ENCODE peak calls at places on chromosomes 1 and 21, in seven cellular contexts. T, M, U, K, A, W and G are unnamed samples.

GRCh38 chr1:115429242-115429641 is 91.2 kb upstream of the NGF start:
- DNase-seq in T (no peak), M (peak; percentile 8), U (no peak), K (no peak), A (no peak), W (no peak), G (no peak)

GRCh38 chr1:201721131-201722049 is 107.6 kb upstream of the IPO9 start:
- DNase-seq in T (no peak), M (no peak), U (no peak), K (no peak), A (no peak), W (no peak), G (no peak)

GRCh38 chr1:161250829-161251228 is 7.7 kb upstream of the PCP4L1 start:
- DNase-seq in T (no peak), M (no peak), U (no peak), K (no peak), A (no peak), W (no peak), G (no peak)

GRCh38 chr1:111496398-111496797 is 7.0 kb downstream of the ADORA3 start:
- DNase-seq in T (no peak), M (no peak), U (no peak), K (no peak), A (no peak), W (no peak), G (no peak)

GRCh38 chr21:45341261-45341660 is 53.6 kb upstream of the POFUT2 start:
- DNase-seq in T (no peak), M (no peak), U (no peak), K (no peak), A (no peak), W (no peak), G (no peak)

GRCh38 chr1:196651637-196652215 is at the start of gene CFH:
- DNase-seq in T (no peak), M (no peak), U (peak; percentile 70), K (no peak), A (no peak), W (no peak), G (no peak)

GRCh38 chr1:87335175-87335992 is 6.7 kb downstream of the LMO4 start:
- DNase-seq in T (peak; percentile 9), M (no peak), U (peak; percentile 77), K (peak; percentile 84), A (no peak), W (no peak), G (peak; percentile 39)

GRCh38 chr1:239912471-239912870 is 179.2 kb upstream of the FMN2 start:
- DNase-seq in T (no peak), M (no peak), U (no peak), K (no peak), A (no peak), W (no peak), G (no peak)

GRCh38 chr1:56070601-56071000 is 508.8 kb downstream of the PLPP3 start:
- DNase-seq in T (no peak), M (no peak), U (no peak), K (no peak), A (no peak), W (no peak), G (no peak)

GRCh38 chr1:14184346-14184963 is 414.0 kb upstream of the KAZN start:
- DNase-seq in T (no peak), M (no peak), U (no peak), K (no peak), A (no peak), W (no peak), G (no peak)

DNA sequence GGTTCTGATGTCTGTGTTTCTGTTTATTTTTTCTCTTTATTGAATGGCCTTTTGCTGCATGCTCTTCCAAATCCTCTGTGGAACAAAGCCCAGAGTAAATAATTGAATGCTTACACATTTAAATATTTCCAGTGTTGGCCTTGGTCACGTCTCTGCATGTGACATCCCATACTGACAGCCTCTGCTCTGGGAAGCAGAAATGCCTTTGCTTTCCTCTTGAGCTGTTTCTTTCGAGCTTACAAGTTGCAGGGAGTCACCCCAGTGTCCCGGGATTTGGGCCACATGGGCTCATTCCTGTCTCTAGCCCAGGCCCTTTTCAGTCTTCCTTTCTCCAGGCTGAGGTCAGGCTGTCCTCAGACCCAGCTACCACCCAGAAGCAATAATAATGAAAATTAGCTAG is 267.9 kb downstream of the PTPRU start:
- DNase-seq in T (no peak), M (no peak), U (no peak), K (no peak), A (no peak), W (no peak), G (no peak)
- TF ChIP-seq JUND in T (no peak), M (no peak), U (no peak), K (no peak), A (no peak), W (no peak), G (no peak)

GRCh38 chr1:160206421-160207117 is 1.4 kb downstream of the PEA15 start:
- DNase-seq in T (no peak), M (no peak), U (peak; percentile 35), K (peak; percentile 44), A (no peak), W (no peak), G (peak; percentile 33)
- TF ChIP-seq JUND in T (no peak), M (no peak), U (no peak), K (peak; percentile 80), A (no peak), W (peak; percentile 75), G (no peak)

GRCh38 chr1:121516279-121516967 is 331.6 kb downstream of the SRGAP2C start:
- DNase-seq in T (no peak), M (no peak), U (no peak), K (no peak), A (no peak), W (no peak), G (no peak)
- TF ChIP-seq JUND in T (no peak), M (no peak), U (no peak), K (no peak), A (no peak), W (no peak), G (no peak)

GRCh38 chr1:223700942-223701637 is 11.2 kb upstream of the CAPN2 start:
- DNase-seq in T (peak; percentile 32), M (peak; percentile 90), U (peak; percentile 93), K (no peak), A (no peak), W (no peak), G (no peak)
- TF ChIP-seq JUND in T (no peak), M (no peak), U (peak; percentile 95), K (peak; percentile 73), A (no peak), W (no peak), G (no peak)

DNA sequence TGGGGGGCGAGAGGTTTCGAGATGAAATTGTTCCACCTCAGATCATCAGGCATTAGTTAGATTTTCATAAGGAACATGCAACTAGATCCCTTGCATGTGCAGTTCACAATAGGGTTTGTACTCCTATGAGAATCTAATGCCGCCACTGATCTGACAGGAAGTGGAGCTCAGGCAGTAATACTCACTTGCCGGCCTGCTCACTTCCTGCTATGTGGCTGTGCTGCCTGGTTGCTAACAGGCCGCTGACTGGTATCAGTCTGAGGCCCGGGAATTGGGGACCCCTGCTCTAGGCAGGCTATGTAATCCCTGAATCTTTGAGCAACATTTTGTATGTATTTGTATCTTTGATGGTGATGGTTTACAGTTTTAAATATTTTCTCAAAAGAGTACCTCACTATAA is 32.5 kb downstream of the XKR8 start:
- DNase-seq in T (no peak), M (no peak), U (no peak), K (no peak), A (no peak), W (no peak), G (no peak)
- TF ChIP-seq JUND in T (no peak), M (no peak), U (no peak), K (no peak), A (no peak), W (no peak), G (no peak)